ENCODE peak calls at places on chromosome 17, in five cellular contexts. M, K, I, Y and O are unnamed samples.

GRCh38 chr17:74099441-74100340 is 103.8 kb upstream of the RPL38 start:
- DNase-seq in I (no peak), K (no peak), Y (no peak), M (no peak), O (no peak)

GRCh38 chr17:36089888-36090836 is at the start of gene CCL3:
- DNase-seq in Y (peak; percentile 6), I (peak; percentile 10), M (no peak), K (no peak), O (no peak)

GRCh38 chr17:52170963-52171572 is 12.6 kb upstream of the CA10 start:
- DNase-seq in K (peak; percentile 37), I (no peak), M (no peak), Y (peak; percentile 5), O (no peak)

GRCh38 chr17:9299695-9300094 is 275.9 kb downstream of the STX8 start:
- DNase-seq in M (no peak), K (no peak), I (no peak), Y (no peak), O (no peak)

GRCh38 chr17:364308-364707 is 11.7 kb upstream of the RPH3AL start:
- DNase-seq in K (no peak), Y (no peak), I (no peak), M (no peak), O (no peak)

GRCh38 chr17:74645010-74645409 is 21.5 kb upstream of the CD300E start:
- DNase-seq in I (no peak), Y (no peak), M (no peak), K (no peak), O (no peak)

GRCh38 chr17:48629411-48629759 is 3.2 kb upstream of the HOXB9 start:
- DNase-seq in Y (no peak), K (no peak), I (no peak), M (no peak), O (no peak)

GRCh38 chr17:76077582-76078110 is 1.3 kb upstream of the ZACN start:
- DNase-seq in I (no peak), Y (no peak), K (no peak), M (no peak), O (no peak)

GRCh38 chr17:47262586-47262985 is 9.0 kb downstream of the ITGB3 start:
- DNase-seq in I (no peak), M (no peak), K (no peak), Y (no peak), O (no peak)

GRCh38 chr17:13016881-13017622 is 775 bp downstream of the ELAC2 start:
- DNase-seq in I (no peak), M (no peak), Y (peak; percentile 40), K (no peak), O (no peak)

GRCh38 chr17:30379303-30380105 is 777 bp downstream of the CPD start:
- DNase-seq in K (peak; percentile 21), Y (no peak), I (no peak), M (no peak), O (no peak)

GRCh38 chr17:6330936-6331335 is 104.0 kb downstream of the AIPL1 start:
- DNase-seq in M (no peak), K (no peak), I (no peak), Y (no peak), O (no peak)